ENCODE peak calls at places on chromosomes 16 and 17, in six cellular contexts. U is activated naive CD4-positive, alpha-beta T cell; F is stimulated activated CD4-positive, alpha-beta T cell treated with anti-CD3 and anti-CD28 coated beads, Interleukin-15, amount 100 ng/mL, for 1 hour; J is fibroblast of the conjunctiva; R is breast epithelium; G is NCI-H1092 treated with DMSO at 0.1 percent for 48 hours. S is an unnamed sample.

GRCh38 chr16:8023326-8023725 is 567.0 kb downstream of the TMEM114 start:
- DNase-seq in R (no peak), F (no peak), U (no peak), G (no peak), J (no peak), S (no peak)

GRCh38 chr17:33291248-33292183 is 1.6 kb downstream of the ASIC2 start:
- DNase-seq in R (no peak), U (no peak), J (no peak), G (peak; percentile 40), F (no peak), S (no peak)

GRCh38 chr16:89017543-89017942 is 40.5 kb upstream of the CBFA2T3 start:
- DNase-seq in F (no peak), R (no peak), G (no peak), U (no peak), J (no peak), S (no peak)

GRCh38 chr17:75665981-75666380 is 973 bp downstream of the RECQL5 start:
- DNase-seq in R (no peak), U (no peak), J (no peak), F (no peak), G (no peak), S (no peak)

GRCh38 chr17:21252289-21252874 is 828 bp downstream of the NATD1 start:
- DNase-seq in F (no peak), G (no peak), U (no peak), R (no peak), J (no peak), S (no peak)

GRCh38 chr16:54526087-54526486 is 239.5 kb upstream of the IRX3 start:
- DNase-seq in F (no peak), U (no peak), R (no peak), J (no peak), G (no peak), S (no peak)

GRCh38 chr17:56592487-56593072 is 919 bp upstream of the NOG start:
- DNase-seq in J (peak; percentile 12), U (peak; percentile 43), R (peak; percentile 22), G (peak; percentile 30), F (peak; percentile 67), S (no peak)

GRCh38 chr16:35311475-35311874 is 1852.1 kb downstream of the TP53TG3F start:
- DNase-seq in F (no peak), U (no peak), J (no peak), G (no peak), R (no peak), S (no peak)

GRCh38 chr17:72772331-72772821 is 320.1 kb downstream of the SLC39A11 start:
- DNase-seq in F (no peak), U (no peak), R (no peak), G (no peak), J (no peak), S (no peak)

GRCh38 chr16:56193951-56194726 is 2.9 kb downstream of the GNAO1 start:
- DNase-seq in J (peak; percentile 3), R (peak; percentile 54), F (peak; percentile 64), G (peak; percentile 94), U (peak; percentile 37), S (no peak)

GRCh38 chr17:61454095-61454931 is 2.1 kb downstream of the TBX4 start:
- DNase-seq in R (peak; percentile 15), U (no peak), F (no peak), J (no peak), G (no peak), S (no peak)

GRCh38 chr16:16036359-16036792 is 87.0 kb downstream of the ABCC1 start:
- DNase-seq in U (no peak), G (no peak), R (no peak), F (no peak), J (no peak), S (no peak)

GRCh38 chr16:723695-724094 is 2.5 kb downstream of the CCDC78 start:
- DNase-seq in J (no peak), R (no peak), F (no peak), G (no peak), U (no peak), S (no peak)

GRCh38 chr17:82031885-82032627 is 578 bp downstream of the RAC3 start:
- DNase-seq in F (no peak), R (no peak), G (no peak), U (no peak), J (no peak), S (no peak)

GRCh38 chr16:81695431-81695890 is 83.6 kb upstream of the PLCG2 start:
- DNase-seq in J (no peak), G (no peak), R (peak; percentile 76), U (no peak), F (no peak), S (no peak)

GRCh38 chr17:7477392-7478275 is 1.8 kb downstream of the ZBTB4 start:
- DNase-seq in R (peak; percentile 56), J (peak; percentile 24), U (no peak), G (no peak), F (no peak), S (no peak)

GRCh38 chr17:75511610-75512575 is 3.4 kb downstream of the CASKIN2 start:
- DNase-seq in F (no peak), U (no peak), J (no peak), R (no peak), G (no peak), S (no peak)

GRCh38 chr16:27600386-27600785 is 50.4 kb downstream of the KATNIP start:
- DNase-seq in G (no peak), U (no peak), F (no peak), J (no peak), R (no peak), S (no peak)

GRCh38 chr17:40610359-40610758 is 37.3 kb downstream of the SMARCE1 start:
- DNase-seq in F (no peak), U (no peak), G (no peak), R (no peak), J (no peak), S (no peak)

GRCh38 chr16:73006021-73006420 is 41.9 kb downstream of the ZFHX3 start:
- DNase-seq in U (no peak), J (no peak), R (no peak), G (no peak), F (no peak), S (no peak)

GRCh38 chr16:78183886-78184553 is 84.6 kb downstream of the WWOX start:
- DNase-seq in F (no peak), U (no peak), J (no peak), R (no peak), G (peak; percentile 96), S (no peak)

GRCh38 chr16:85759631-85760419 is 8.9 kb upstream of the C16orf74 start:
- DNase-seq in U (no peak), G (no peak), R (no peak), J (no peak), F (no peak), S (no peak)

GRCh38 chr17:77130521-77130920 is 10.2 kb upstream of the SEC14L1 start:
- DNase-seq in J (no peak), R (no peak), F (no peak), U (no peak), G (no peak), S (no peak)

GRCh38 chr17:77857613-77858012 is 100.9 kb upstream of the TNRC6C start:
- DNase-seq in F (no peak), R (no peak), J (no peak), U (no peak), G (no peak), S (no peak)

GRCh38 chr17:34847939-34848338 is 113.3 kb downstream of the CCT6B start:
- DNase-seq in F (no peak), R (no peak), U (no peak), G (no peak), J (no peak), S (no peak)

S was measured in GOT3.